ENCODE peak calls at places on chromosomes 4 and X, in five cellular contexts. One of them, this sample, is unnamed.

GRCh38 chrX:103831342-103831802 is 685 bp downstream of the RAB9B start:
- DNase-seq in B cell: peak
- DNase-seq in renal cortical epithelial cell: no peak
- DNase-seq in stimulated activated CD4-positive, alpha-beta T cell treated with anti-CD3 and anti-CD28 coated beads, TNF-alpha, amount 100 ng/mL, for 4 hours: peak
- DNase-seq in hypothalamus: no peak
- DNase-seq in this sample: peak

GRCh38 chrX:43615677-43616076 is 40.4 kb upstream of the MAOA start:
- DNase-seq in B cell: no peak
- DNase-seq in renal cortical epithelial cell: no peak
- DNase-seq in stimulated activated CD4-positive, alpha-beta T cell treated with anti-CD3 and anti-CD28 coated beads, TNF-alpha, amount 100 ng/mL, for 4 hours: no peak
- DNase-seq in hypothalamus: no peak
- DNase-seq in this sample: no peak

GRCh38 chrX:74902806-74903205 is 22.4 kb downstream of the NEXMIF start:
- DNase-seq in B cell: no peak
- DNase-seq in renal cortical epithelial cell: no peak
- DNase-seq in stimulated activated CD4-positive, alpha-beta T cell treated with anti-CD3 and anti-CD28 coated beads, TNF-alpha, amount 100 ng/mL, for 4 hours: no peak
- DNase-seq in hypothalamus: no peak
- DNase-seq in this sample: no peak

GRCh38 chr4:173211838-173212237 is 43.2 kb downstream of the GALNT7 start:
- DNase-seq in B cell: no peak
- DNase-seq in renal cortical epithelial cell: peak
- DNase-seq in stimulated activated CD4-positive, alpha-beta T cell treated with anti-CD3 and anti-CD28 coated beads, TNF-alpha, amount 100 ng/mL, for 4 hours: no peak
- DNase-seq in hypothalamus: no peak
- DNase-seq in this sample: peak

GRCh38 chrX:30513284-30513683 is 64.3 kb downstream of the TASL start:
- DNase-seq in B cell: no peak
- DNase-seq in renal cortical epithelial cell: no peak
- DNase-seq in stimulated activated CD4-positive, alpha-beta T cell treated with anti-CD3 and anti-CD28 coated beads, TNF-alpha, amount 100 ng/mL, for 4 hours: no peak
- DNase-seq in hypothalamus: no peak
- DNase-seq in this sample: peak

GRCh38 chrX:74492720-74493201 is 71.5 kb downstream of the SLC16A2 start:
- DNase-seq in B cell: peak
- DNase-seq in renal cortical epithelial cell: no peak
- DNase-seq in stimulated activated CD4-positive, alpha-beta T cell treated with anti-CD3 and anti-CD28 coated beads, TNF-alpha, amount 100 ng/mL, for 4 hours: no peak
- DNase-seq in hypothalamus: no peak
- DNase-seq in this sample: no peak

GRCh38 chr4:53068755-53069154 is 206.6 kb downstream of the RASL11B start:
- DNase-seq in B cell: no peak
- DNase-seq in renal cortical epithelial cell: no peak
- DNase-seq in stimulated activated CD4-positive, alpha-beta T cell treated with anti-CD3 and anti-CD28 coated beads, TNF-alpha, amount 100 ng/mL, for 4 hours: no peak
- DNase-seq in hypothalamus: no peak
- DNase-seq in this sample: peak

GRCh38 chrX:56310581-56310980 is 78.4 kb downstream of the KLF8 start:
- DNase-seq in B cell: no peak
- DNase-seq in renal cortical epithelial cell: no peak
- DNase-seq in stimulated activated CD4-positive, alpha-beta T cell treated with anti-CD3 and anti-CD28 coated beads, TNF-alpha, amount 100 ng/mL, for 4 hours: no peak
- DNase-seq in hypothalamus: no peak
- DNase-seq in this sample: no peak

GRCh38 chr4:83232087-83232486 is 52.5 kb downstream of the COQ2 start:
- DNase-seq in B cell: no peak
- DNase-seq in renal cortical epithelial cell: no peak
- DNase-seq in stimulated activated CD4-positive, alpha-beta T cell treated with anti-CD3 and anti-CD28 coated beads, TNF-alpha, amount 100 ng/mL, for 4 hours: no peak
- DNase-seq in hypothalamus: no peak
- DNase-seq in this sample: no peak

GRCh38 chr4:8015512-8015911 is 75.9 kb upstream of the AFAP1 start:
- DNase-seq in B cell: no peak
- DNase-seq in renal cortical epithelial cell: no peak
- DNase-seq in stimulated activated CD4-positive, alpha-beta T cell treated with anti-CD3 and anti-CD28 coated beads, TNF-alpha, amount 100 ng/mL, for 4 hours: no peak
- DNase-seq in hypothalamus: no peak
- DNase-seq in this sample: peak

GRCh38 chrX:134622056-134622812 is 36.0 kb downstream of the PLAC1 start:
- DNase-seq in B cell: no peak
- DNase-seq in renal cortical epithelial cell: peak
- DNase-seq in stimulated activated CD4-positive, alpha-beta T cell treated with anti-CD3 and anti-CD28 coated beads, TNF-alpha, amount 100 ng/mL, for 4 hours: no peak
- DNase-seq in hypothalamus: no peak
- DNase-seq in this sample: peak

GRCh38 chrX:116276191-116276700 is 105.7 kb downstream of the AGTR2 start:
- DNase-seq in B cell: no peak
- DNase-seq in renal cortical epithelial cell: no peak
- DNase-seq in stimulated activated CD4-positive, alpha-beta T cell treated with anti-CD3 and anti-CD28 coated beads, TNF-alpha, amount 100 ng/mL, for 4 hours: no peak
- DNase-seq in hypothalamus: no peak
- DNase-seq in this sample: no peak

GRCh38 chr4:136713140-136713539 is 819.2 kb downstream of the PCDH18 start:
- DNase-seq in B cell: no peak
- DNase-seq in renal cortical epithelial cell: peak
- DNase-seq in stimulated activated CD4-positive, alpha-beta T cell treated with anti-CD3 and anti-CD28 coated beads, TNF-alpha, amount 100 ng/mL, for 4 hours: no peak
- DNase-seq in hypothalamus: peak
- DNase-seq in this sample: peak

GRCh38 chrX:9662148-9662547 is 103.5 kb downstream of the GPR143 start:
- DNase-seq in B cell: no peak
- DNase-seq in renal cortical epithelial cell: no peak
- DNase-seq in stimulated activated CD4-positive, alpha-beta T cell treated with anti-CD3 and anti-CD28 coated beads, TNF-alpha, amount 100 ng/mL, for 4 hours: no peak
- DNase-seq in hypothalamus: no peak
- DNase-seq in this sample: peak

GRCh38 chr4:127284236-127284635 is 348.5 kb upstream of the INTU start:
- DNase-seq in B cell: no peak
- DNase-seq in renal cortical epithelial cell: no peak
- DNase-seq in stimulated activated CD4-positive, alpha-beta T cell treated with anti-CD3 and anti-CD28 coated beads, TNF-alpha, amount 100 ng/mL, for 4 hours: no peak
- DNase-seq in hypothalamus: no peak
- DNase-seq in this sample: no peak